ENCODE peak calls at places on chromosome 5, in six cellular contexts. One of them, this sample, is unnamed. For H3K4me1, the result is how much of the 10 kb centered on the place peaks cover.

GRCh38 chr5:92467695-92468094 is 1084.6 kb upstream of the ARRDC3 start:
- DNase-seq in body of pancreas: no peak
- DNase-seq in mucosa of descending colon: no peak
- DNase-seq in sigmoid colon: no peak
- DNase-seq in stomach: no peak
- DNase-seq in transverse colon: no peak
- DNase-seq in this sample: no peak

GRCh38 chr5:134581241-134581981 is 51.2 kb downstream of the SAR1B start:
- DNase-seq in transverse colon: peak
- DNase-seq in sigmoid colon: peak
- DNase-seq in mucosa of descending colon: no peak
- DNase-seq in body of pancreas: no peak
- DNase-seq in stomach: no peak
- DNase-seq in this sample: no peak

GRCh38 chr5:76180817-76181805 is 97.9 kb downstream of the SV2C start:
- DNase-seq in mucosa of descending colon: no peak
- DNase-seq in body of pancreas: no peak
- DNase-seq in transverse colon: peak
- DNase-seq in stomach: no peak
- DNase-seq in sigmoid colon: no peak
- DNase-seq in this sample: no peak

GRCh38 chr5:133471699-133472098 is 140.6 kb downstream of the FSTL4 start:
- DNase-seq in stomach: no peak
- DNase-seq in sigmoid colon: no peak
- DNase-seq in mucosa of descending colon: no peak
- DNase-seq in transverse colon: no peak
- DNase-seq in body of pancreas: no peak
- DNase-seq in this sample: no peak

GRCh38 chr5:105905392-105905791 is 1765.3 kb downstream of the EFNA5 start:
- DNase-seq in mucosa of descending colon: no peak
- DNase-seq in body of pancreas: no peak
- DNase-seq in sigmoid colon: no peak
- DNase-seq in transverse colon: no peak
- DNase-seq in stomach: no peak
- DNase-seq in this sample: no peak

GRCh38 chr5:17146280-17146841 is 71.1 kb upstream of the BASP1 start:
- DNase-seq in mucosa of descending colon: no peak
- DNase-seq in transverse colon: no peak
- DNase-seq in body of pancreas: no peak
- DNase-seq in stomach: no peak
- DNase-seq in sigmoid colon: no peak
- DNase-seq in this sample: no peak

GRCh38 chr5:96901841-96902240 is 25.5 kb downstream of the ERAP2 start:
- DNase-seq in stomach: no peak
- DNase-seq in transverse colon: no peak
- DNase-seq in body of pancreas: no peak
- DNase-seq in mucosa of descending colon: no peak
- DNase-seq in sigmoid colon: no peak
- DNase-seq in this sample: no peak

GRCh38 chr5:91401175-91401574 is 18.1 kb upstream of the ARRDC3 start:
- DNase-seq in mucosa of descending colon: no peak
- DNase-seq in sigmoid colon: no peak
- DNase-seq in body of pancreas: no peak
- DNase-seq in stomach: no peak
- DNase-seq in transverse colon: no peak
- DNase-seq in this sample: no peak

GRCh38 chr5:98076501-98076900 is 697.0 kb upstream of the RGMB start:
- DNase-seq in sigmoid colon: no peak
- DNase-seq in transverse colon: no peak
- DNase-seq in stomach: no peak
- DNase-seq in body of pancreas: no peak
- DNase-seq in mucosa of descending colon: no peak
- DNase-seq in this sample: no peak

GRCh38 chr5:177154003-177154643 is 20.6 kb downstream of the NSD1 start:
- DNase-seq in mucosa of descending colon: no peak
- DNase-seq in body of pancreas: no peak
- DNase-seq in transverse colon: no peak
- DNase-seq in stomach: no peak
- DNase-seq in sigmoid colon: no peak
- DNase-seq in this sample: no peak

GRCh38 chr5:172503925-172504730 is 49.8 kb upstream of the SH3PXD2B start:
- DNase-seq in body of pancreas: peak
- DNase-seq in transverse colon: peak
- DNase-seq in stomach: no peak
- DNase-seq in mucosa of descending colon: peak
- DNase-seq in sigmoid colon: peak
- DNase-seq in this sample: peak

GRCh38 chr5:99058466-99058865 is 129.7 kb upstream of the CHD1 start:
- DNase-seq in sigmoid colon: no peak
- DNase-seq in stomach: no peak
- DNase-seq in body of pancreas: no peak
- DNase-seq in mucosa of descending colon: no peak
- DNase-seq in transverse colon: no peak
- DNase-seq in this sample: no peak

GRCh38 chr5:74382864-74383618 is 257.5 kb downstream of the ENC1 start:
- DNase-seq in sigmoid colon: peak
- DNase-seq in stomach: no peak
- DNase-seq in mucosa of descending colon: no peak
- DNase-seq in body of pancreas: no peak
- DNase-seq in transverse colon: no peak
- DNase-seq in this sample: no peak

GRCh38 chr5:33143405-33144123 is 297.2 kb upstream of the TARS1 start:
- DNase-seq in mucosa of descending colon: no peak
- DNase-seq in transverse colon: no peak
- DNase-seq in body of pancreas: no peak
- DNase-seq in stomach: no peak
- DNase-seq in sigmoid colon: no peak
- DNase-seq in this sample: no peak

GRCh38 chr5:135472141-135472540 is 20.0 kb upstream of the TIFAB start:
- DNase-seq in body of pancreas: no peak
- DNase-seq in transverse colon: no peak
- DNase-seq in mucosa of descending colon: no peak
- DNase-seq in stomach: no peak
- DNase-seq in sigmoid colon: peak
- DNase-seq in this sample: peak

GRCh38 chr5:75672616-75673015 is 44.6 kb downstream of the POC5 start:
- DNase-seq in transverse colon: no peak
- DNase-seq in mucosa of descending colon: no peak
- DNase-seq in body of pancreas: no peak
- DNase-seq in sigmoid colon: no peak
- DNase-seq in stomach: no peak
- DNase-seq in this sample: no peak

GRCh38 chr5:125258610-125259009 is 512.2 kb upstream of the ZNF608 start:
- DNase-seq in sigmoid colon: no peak
- DNase-seq in mucosa of descending colon: peak
- DNase-seq in body of pancreas: no peak
- DNase-seq in transverse colon: peak
- DNase-seq in stomach: no peak
- DNase-seq in this sample: no peak

DNA sequence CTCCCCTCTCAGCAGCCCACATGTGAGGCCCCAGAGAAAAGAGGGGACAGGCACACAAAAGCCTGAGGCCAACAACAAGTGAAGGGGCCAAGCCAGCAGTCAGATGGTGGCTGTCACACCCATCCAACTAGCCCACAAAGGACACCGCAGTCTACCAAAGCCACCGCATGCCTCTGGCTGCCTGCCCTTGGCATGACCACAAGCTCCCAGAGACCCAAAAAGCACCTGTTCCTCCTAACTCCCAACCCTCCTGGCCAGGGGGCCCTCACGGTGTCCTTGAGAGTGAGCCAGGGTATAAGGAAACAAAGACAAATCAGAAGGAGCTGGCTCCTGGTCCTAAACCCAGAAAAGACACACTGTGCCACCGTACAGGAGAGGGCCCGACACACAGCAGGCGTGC is 77.8 kb upstream of the LRRTM2 start:
- DNase-seq in transverse colon: no peak
- DNase-seq in body of pancreas: peak
- DNase-seq in sigmoid colon: peak
- DNase-seq in mucosa of descending colon: no peak
- DNase-seq in stomach: no peak
- DNase-seq in this sample: peak
- H3K4me1 ChIP-seq in transverse colon: under half
- H3K4me1 ChIP-seq in body of pancreas: half or more
- H3K4me1 ChIP-seq in sigmoid colon: under half
- H3K4me1 ChIP-seq in mucosa of descending colon: under half
- H3K4me1 ChIP-seq in stomach: under half
- H3K4me1 ChIP-seq in this sample: under half

DNA sequence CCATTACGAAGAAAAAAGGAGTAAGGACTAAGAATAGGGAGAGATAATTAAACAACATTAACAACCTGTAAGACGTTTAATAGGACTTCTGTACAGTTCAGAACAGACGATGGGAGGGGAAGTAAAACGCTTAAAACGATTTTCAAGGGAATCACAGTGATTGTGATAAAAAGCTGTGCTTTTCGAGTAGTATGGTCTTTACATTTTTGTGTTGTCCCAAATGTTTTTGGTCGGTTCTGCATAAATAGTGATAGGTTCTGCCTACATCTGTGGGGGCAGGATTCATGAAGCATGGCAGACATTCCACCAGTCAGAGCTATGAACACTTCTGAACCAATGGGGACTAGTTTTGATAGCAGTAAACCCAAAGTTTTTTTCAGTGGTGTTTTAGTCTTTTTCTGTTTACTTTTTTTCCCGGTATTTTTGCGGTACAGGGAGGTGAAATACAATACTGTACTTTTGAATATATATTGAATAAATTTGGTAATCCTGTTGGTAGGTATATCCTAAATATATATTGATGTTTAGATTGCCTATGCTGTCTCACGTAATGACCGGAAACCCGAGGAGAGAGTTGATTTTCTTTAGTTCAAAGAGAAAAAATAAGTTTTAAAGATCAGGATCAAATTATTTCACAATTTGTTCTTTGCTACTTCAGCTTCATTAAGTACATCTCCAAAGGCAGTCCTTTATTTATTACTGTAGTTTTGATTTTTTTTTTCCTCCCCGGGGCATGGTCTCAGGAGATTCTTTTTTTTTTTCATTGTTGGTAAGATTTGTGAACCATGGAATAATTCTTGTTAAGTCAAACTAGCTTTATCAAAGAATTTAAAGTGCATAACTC is 1.3 kb downstream of the ERBIN start:
- DNase-seq in mucosa of descending colon: no peak
- DNase-seq in stomach: no peak
- DNase-seq in sigmoid colon: no peak
- DNase-seq in transverse colon: no peak
- DNase-seq in body of pancreas: peak
- DNase-seq in this sample: no peak
- H3K4me3 ChIP-seq in mucosa of descending colon: peak
- H3K4me3 ChIP-seq in stomach: peak
- H3K4me3 ChIP-seq in sigmoid colon: peak
- H3K4me3 ChIP-seq in transverse colon: peak
- H3K4me3 ChIP-seq in body of pancreas: peak
- H3K4me3 ChIP-seq in this sample: peak

GRCh38 chr5:95623706-95624105 is 3.8 kb downstream of the GPR150 start:
- DNase-seq in body of pancreas: peak
- DNase-seq in stomach: no peak
- DNase-seq in transverse colon: no peak
- DNase-seq in mucosa of descending colon: no peak
- DNase-seq in sigmoid colon: no peak
- DNase-seq in this sample: no peak
- H3K4me1 ChIP-seq in body of pancreas: under half
- H3K4me1 ChIP-seq in stomach: under half
- H3K4me1 ChIP-seq in transverse colon: under half
- H3K4me1 ChIP-seq in mucosa of descending colon: under half
- H3K4me1 ChIP-seq in sigmoid colon: under half
- H3K4me1 ChIP-seq in this sample: under half

DNA sequence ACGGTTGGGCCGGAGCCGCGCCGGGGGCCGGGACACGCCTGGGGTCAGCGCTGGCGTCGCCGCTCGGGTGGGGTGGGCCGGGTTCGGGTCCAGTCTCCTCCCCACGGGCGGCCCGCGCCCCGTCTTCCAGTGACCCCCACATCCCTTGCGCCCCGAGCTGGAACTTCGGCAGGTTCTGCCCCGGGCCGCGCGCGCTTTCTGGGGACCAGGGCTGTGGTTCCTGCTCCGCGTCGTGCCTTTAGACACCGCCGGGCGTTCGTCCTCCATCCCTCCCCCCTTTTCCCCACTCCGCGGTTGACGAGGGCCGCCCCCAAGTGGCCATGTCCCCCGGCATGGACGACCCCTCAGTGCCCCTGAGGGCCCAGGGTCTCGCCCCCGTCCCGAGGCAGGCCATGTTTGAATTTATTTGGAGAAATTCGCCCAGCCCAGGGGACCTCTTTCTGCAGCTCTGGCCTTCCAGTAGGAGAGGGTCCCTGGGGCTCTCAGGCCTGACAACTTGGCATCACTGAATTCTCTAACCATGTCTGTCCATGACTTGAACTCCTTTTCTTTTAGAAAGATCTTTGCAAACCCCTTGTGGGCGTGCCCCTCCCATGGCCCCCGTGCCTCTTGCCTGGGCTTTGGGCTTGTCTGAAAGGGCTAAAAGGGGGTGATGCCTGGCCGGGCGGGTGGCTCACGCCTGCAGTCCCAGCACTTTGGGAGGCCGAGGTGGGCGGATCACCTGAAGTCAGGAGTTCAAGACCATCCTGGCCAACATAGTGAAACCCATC is 3.4 kb upstream of the SQSTM1 start:
- DNase-seq in body of pancreas: no peak
- DNase-seq in sigmoid colon: no peak
- DNase-seq in mucosa of descending colon: peak
- DNase-seq in stomach: no peak
- DNase-seq in transverse colon: no peak
- DNase-seq in this sample: peak
- H3K4me3 ChIP-seq in body of pancreas: no peak
- H3K4me3 ChIP-seq in sigmoid colon: peak
- H3K4me3 ChIP-seq in mucosa of descending colon: no peak
- H3K4me3 ChIP-seq in stomach: peak
- H3K4me3 ChIP-seq in transverse colon: peak
- H3K4me3 ChIP-seq in this sample: no peak

This sample was measured in RWPE2.